ENCODE peak calls at places on chromosomes 5 and 9, in seven cellular contexts. J, K, V, W, Z, N and E are unnamed samples.

GRCh38 chr5:77418162-77418561 is 74.0 kb downstream of the WDR41 start:
- DNase-seq in Z (no peak), V (no peak), W (peak), N (no peak), J (no peak), K (no peak), E (no peak)

GRCh38 chr5:135426102-135427082 is 20.8 kb downstream of the DCANP1 start:
- DNase-seq in K (peak), J (peak), W (no peak), V (peak), N (no peak), Z (no peak), E (no peak)

GRCh38 chr9:37953775-37954437 is 50.0 kb upstream of the SLC25A51 start:
- DNase-seq in J (no peak), V (no peak), N (no peak), Z (no peak), K (peak), W (no peak), E (no peak)

GRCh38 chr9:75432888-75433287 is 344.6 kb downstream of the OSTF1 start:
- DNase-seq in J (no peak), K (no peak), Z (no peak), V (no peak), N (no peak), W (no peak), E (no peak)

GRCh38 chr5:129820-130219 is 37.9 kb downstream of the PLEKHG4B start:
- DNase-seq in W (no peak), N (no peak), K (peak), V (no peak), J (no peak), Z (no peak), E (no peak)

GRCh38 chr9:117160254-117160653 is 254.6 kb downstream of the ASTN2 start:
- DNase-seq in K (peak), J (peak), Z (peak), W (peak), V (no peak), N (no peak), E (no peak)

GRCh38 chr5:71471193-71471592 is 15.7 kb downstream of the BDP1 start:
- DNase-seq in Z (no peak), V (no peak), J (no peak), N (no peak), W (no peak), K (peak), E (no peak)

GRCh38 chr9:87551692-87552303 is 54.1 kb downstream of the DAPK1 start:
- DNase-seq in V (no peak), W (no peak), Z (no peak), K (no peak), J (no peak), N (no peak), E (no peak)

GRCh38 chr5:128774605-128775004 is 190.7 kb upstream of the SLC27A6 start:
- DNase-seq in J (peak), Z (no peak), K (peak), V (no peak), W (no peak), N (no peak), E (no peak)

GRCh38 chr9:134205636-134206316 is 41.4 kb upstream of the RNU6ATAC start:
- DNase-seq in N (peak), W (peak), J (no peak), K (peak), V (no peak), Z (peak), E (no peak)

GRCh38 chr5:179261301-179262125 is 83.7 kb downstream of the ADAMTS2 start:
- DNase-seq in J (peak), N (peak), V (no peak), Z (peak), W (peak), K (peak), E (peak)